ENCODE peak calls at places on chromosomes 6 and 20, in seven cellular contexts. A, C, Q, H, K, F and X are unnamed samples.

GRCh38 chr20:33518071-33518470 is 28.2 kb downstream of the CBFA2T2 start:
- DNase-seq in A (no peak), C (no peak), Q (no peak), H (no peak), K (no peak), F (peak), X (no peak)

GRCh38 chr6:51626391-51626790 is 461.0 kb downstream of the PKHD1 start:
- DNase-seq in A (no peak), C (no peak), Q (no peak), H (no peak), K (no peak), F (no peak), X (no peak)

GRCh38 chr6:53361549-53362031 is 12.8 kb upstream of the ELOVL5 start:
- DNase-seq in A (no peak), C (peak), Q (no peak), H (no peak), K (no peak), F (peak), X (no peak)

GRCh38 chr20:46151936-46152335 is 33.8 kb downstream of the CD40 start:
- DNase-seq in A (peak), C (no peak), Q (no peak), H (peak), K (no peak), F (no peak), X (no peak)

GRCh38 chr6:110664933-110665332 is 150.3 kb downstream of the CDK19 start:
- DNase-seq in A (no peak), C (no peak), Q (no peak), H (no peak), K (no peak), F (no peak), X (no peak)

GRCh38 chr6:80132942-80133517 is 26.6 kb downstream of the BCKDHB start:
- DNase-seq in A (peak), C (no peak), Q (peak), H (no peak), K (peak), F (peak), X (peak)

GRCh38 chr6:159044899-159045727 is at the start of gene TAGAP:
- DNase-seq in A (no peak), C (peak), Q (peak), H (peak), K (peak), F (no peak), X (peak)

GRCh38 chr20:10861619-10862018 is 187.8 kb upstream of the JAG1 start:
- DNase-seq in A (no peak), C (no peak), Q (peak), H (no peak), K (no peak), F (peak), X (peak)

GRCh38 chr20:62557999-62558408 is 82.2 kb upstream of the GATA5 start:
- DNase-seq in A (no peak), C (no peak), Q (no peak), H (no peak), K (no peak), F (no peak), X (no peak)

GRCh38 chr6:87731818-87732661 is 30.0 kb upstream of the AKIRIN2 start:
- DNase-seq in A (peak), C (peak), Q (peak), H (peak), K (peak), F (peak), X (peak)

GRCh38 chr6:123838612-123839279 is 35.1 kb downstream of the NKAIN2 start:
- DNase-seq in A (peak), C (no peak), Q (no peak), H (no peak), K (no peak), F (no peak), X (no peak)

GRCh38 chr6:36592221-36592655 is 1.9 kb upstream of the SRSF3 start:
- DNase-seq in A (no peak), C (no peak), Q (no peak), H (no peak), K (peak), F (no peak), X (peak)

GRCh38 chr6:122818866-122819265 is 29.8 kb downstream of the SMPDL3A start:
- DNase-seq in A (no peak), C (no peak), Q (no peak), H (no peak), K (no peak), F (no peak), X (no peak)

GRCh38 chr20:48739395-48740268 is 88.2 kb downstream of the PREX1 start:
- DNase-seq in A (no peak), C (no peak), Q (no peak), H (no peak), K (no peak), F (no peak), X (no peak)

GRCh38 chr20:24497851-24498250 is 28.4 kb downstream of the SYNDIG1 start:
- DNase-seq in A (no peak), C (no peak), Q (peak), H (no peak), K (peak), F (no peak), X (no peak)

GRCh38 chr20:44208770-44209169 is 1.8 kb downstream of the OSER1 start:
- DNase-seq in A (no peak), C (no peak), Q (no peak), H (no peak), K (no peak), F (no peak), X (no peak)

GRCh38 chr20:61977387-61977786 is 88.3 kb downstream of the TAF4 start:
- DNase-seq in A (no peak), C (no peak), Q (no peak), H (peak), K (peak), F (no peak), X (no peak)

GRCh38 chr6:148999921-149000589 is 253.2 kb downstream of the UST start:
- DNase-seq in A (no peak), C (peak), Q (peak), H (no peak), K (peak), F (peak), X (peak)

GRCh38 chr20:33532753-33533459 is 43.0 kb downstream of the CBFA2T2 start:
- DNase-seq in A (no peak), C (no peak), Q (no peak), H (no peak), K (no peak), F (no peak), X (no peak)

GRCh38 chr6:148608211-148608951 is 138.4 kb upstream of the UST start:
- DNase-seq in A (peak), C (no peak), Q (no peak), H (no peak), K (no peak), F (peak), X (no peak)

GRCh38 chr20:10282930-10283556 is 64.4 kb downstream of the SNAP25 start:
- DNase-seq in A (no peak), C (no peak), Q (no peak), H (no peak), K (no peak), F (no peak), X (no peak)

GRCh38 chr20:39885975-39886649 is 802.9 kb downstream of the MAFB start:
- DNase-seq in A (peak), C (no peak), Q (peak), H (no peak), K (peak), F (peak), X (peak)

GRCh38 chr6:1392813-1393640 is 3.7 kb downstream of the FOXF2 start:
- DNase-seq in A (peak), C (no peak), Q (peak), H (peak), K (no peak), F (no peak), X (no peak)

GRCh38 chr6:71468038-71468437 is 179.4 kb downstream of the OGFRL1 start:
- DNase-seq in A (no peak), C (no peak), Q (no peak), H (no peak), K (no peak), F (no peak), X (no peak)

GRCh38 chr6:71473908-71474307 is 185.3 kb downstream of the OGFRL1 start:
- DNase-seq in A (no peak), C (peak), Q (no peak), H (no peak), K (peak), F (peak), X (peak)

GRCh38 chr6:71476371-71476770 is 187.8 kb downstream of the OGFRL1 start:
- DNase-seq in A (no peak), C (no peak), Q (no peak), H (no peak), K (no peak), F (no peak), X (no peak)

GRCh38 chr6:71468841-71469750 is 180.5 kb downstream of the OGFRL1 start:
- DNase-seq in A (no peak), C (peak), Q (no peak), H (no peak), K (no peak), F (no peak), X (no peak)

GRCh38 chr6:71471718-71472117 is 183.1 kb downstream of the OGFRL1 start:
- DNase-seq in A (no peak), C (no peak), Q (no peak), H (no peak), K (no peak), F (no peak), X (no peak)
- H3K27ac ChIP-seq in A (no peak), C (no peak), Q (no peak), H (no peak), K (no peak), F (no peak), X (no peak)

GRCh38 chr6:22568854-22569253 is 512 bp upstream of the HDGFL1 start:
- DNase-seq in A (no peak), C (no peak), Q (no peak), H (no peak), K (no peak), F (no peak), X (no peak)

GRCh38 chr6:22575190-22575589 is 5.8 kb downstream of the HDGFL1 start:
- DNase-seq in A (no peak), C (no peak), Q (no peak), H (no peak), K (no peak), F (peak), X (no peak)

GRCh38 chr6:22569281-22570184 is at the start of gene HDGFL1:
- DNase-seq in A (peak), C (no peak), Q (no peak), H (peak), K (no peak), F (no peak), X (no peak)

GRCh38 chr6:22570185-22570551 is 802 bp downstream of the HDGFL1 start:
- DNase-seq in A (peak), C (no peak), Q (no peak), H (no peak), K (no peak), F (no peak), X (no peak)
- TF ChIP-seq POLR2AphosphoS5 in A (no peak), C (no peak), Q (no peak), H (no peak), K (no peak), F (no peak), X (no peak)

DNA sequence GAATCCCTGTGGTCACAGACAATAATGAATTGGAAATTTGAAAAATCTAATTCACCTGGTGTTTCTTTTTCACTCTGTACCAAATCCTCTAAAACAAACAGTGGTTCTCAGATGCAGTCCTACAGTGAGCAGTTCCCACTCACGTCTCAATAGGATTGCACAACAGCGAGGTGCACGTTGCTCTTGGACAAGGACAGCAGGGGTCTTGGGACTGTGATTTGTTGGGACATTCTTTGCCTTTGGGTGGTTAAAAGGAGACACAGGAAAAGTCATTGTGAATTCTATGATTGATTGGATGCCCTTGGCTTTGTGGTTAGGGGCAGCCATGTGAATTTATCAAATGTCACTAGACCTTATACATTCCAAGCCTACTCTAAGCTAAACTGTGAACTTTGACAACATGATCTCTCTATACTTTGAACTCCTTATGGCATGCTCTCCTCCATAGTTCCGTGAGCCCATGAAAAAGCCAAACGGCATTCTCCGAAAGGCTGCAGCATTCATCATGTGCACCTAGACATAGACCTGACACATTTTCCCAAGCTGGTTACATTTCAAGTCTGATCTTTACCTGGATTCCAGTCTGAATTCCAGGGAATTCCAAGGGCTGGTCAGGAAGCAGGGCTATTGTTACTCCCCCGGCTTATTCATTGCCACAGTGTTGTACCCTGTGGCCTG is 647 bp downstream of the UNC93A start:
- DNase-seq in A (no peak), C (no peak), Q (no peak), H (peak), K (no peak), F (no peak), X (no peak)
- H3K27ac ChIP-seq in A (no peak), C (no peak), Q (no peak), H (no peak), K (no peak), F (no peak), X (no peak)

GRCh38 chr20:18497603-18498002 is 578 bp upstream of the RBBP9 start:
- DNase-seq in A (no peak), C (no peak), Q (no peak), H (no peak), K (no peak), F (no peak), X (no peak)

GRCh38 chr20:18496042-18496441 is 983 bp downstream of the RBBP9 start:
- DNase-seq in A (peak), C (no peak), Q (no peak), H (no peak), K (no peak), F (peak), X (no peak)

DNA sequence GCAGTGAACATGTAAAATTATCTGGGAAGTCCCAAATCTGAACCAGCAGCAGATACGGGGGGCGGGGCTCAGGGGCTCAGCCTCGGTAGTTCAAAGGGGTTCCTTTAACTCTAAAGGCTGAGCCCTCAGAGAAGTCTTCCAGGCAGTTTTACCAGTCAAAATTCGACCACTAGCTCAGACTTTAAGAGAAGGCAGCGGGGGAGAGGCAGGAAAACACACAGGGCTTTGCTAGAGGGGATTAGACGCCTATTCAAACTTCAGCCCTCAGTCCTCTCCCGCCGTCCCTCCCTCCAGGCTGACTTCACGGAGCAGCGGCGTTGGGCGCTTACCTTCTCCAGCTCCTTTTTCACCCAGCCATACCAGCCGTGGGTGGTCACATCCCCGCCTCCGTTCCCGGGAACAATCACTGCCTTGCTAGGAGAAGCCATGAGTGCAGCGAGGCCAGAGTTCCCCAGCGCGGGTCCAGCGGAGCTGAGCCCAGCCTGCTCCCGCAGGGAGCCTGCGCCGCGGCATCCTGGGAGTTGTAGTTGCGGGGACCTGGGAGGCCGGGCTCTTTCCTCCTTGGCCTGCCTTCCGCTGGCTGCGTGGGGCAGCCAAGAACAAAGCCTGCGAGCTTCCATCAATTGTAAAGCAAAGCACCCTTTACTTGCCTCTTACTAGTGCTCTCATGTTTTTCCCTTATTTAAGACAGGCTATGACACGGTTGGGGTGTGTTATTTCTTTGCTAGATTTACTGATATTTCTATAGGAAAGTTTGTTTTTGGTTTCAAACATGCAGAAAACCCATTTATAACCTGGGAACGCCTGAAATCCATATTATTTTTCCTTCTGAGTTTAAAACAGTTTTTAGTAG is at the start of gene RBBP9:
- DNase-seq in A (peak), C (peak), Q (peak), H (peak), K (peak), F (peak), X (peak)
- TF ChIP-seq POLR2AphosphoS5 in A (peak), C (peak), Q (peak), H (peak), K (peak), F (peak), X (peak)

DNA sequence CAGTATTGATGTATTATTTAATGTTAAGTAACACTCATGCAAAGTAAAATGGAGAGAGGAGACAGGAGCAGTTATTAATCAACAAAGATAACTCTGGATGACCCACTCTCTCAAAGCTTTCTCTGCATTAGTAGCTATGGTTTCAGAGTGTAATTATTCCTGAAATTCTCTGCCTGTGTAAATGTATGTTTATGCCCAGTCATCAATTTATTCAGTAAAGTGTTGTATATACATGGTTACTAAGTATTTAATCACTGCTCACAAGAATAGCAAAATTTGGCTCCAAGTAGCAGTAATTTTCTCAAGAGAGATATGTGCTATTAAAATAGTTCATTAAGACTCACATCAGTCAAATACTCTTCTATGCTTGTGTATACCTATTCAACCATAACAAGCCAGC is 54.1 kb upstream of the RAB32 start:
- DNase-seq in A (no peak), C (no peak), Q (no peak), H (no peak), K (no peak), F (no peak), X (no peak)
- H3K27ac ChIP-seq in A (no peak), C (no peak), Q (no peak), H (no peak), K (no peak), F (no peak), X (no peak)

DNA sequence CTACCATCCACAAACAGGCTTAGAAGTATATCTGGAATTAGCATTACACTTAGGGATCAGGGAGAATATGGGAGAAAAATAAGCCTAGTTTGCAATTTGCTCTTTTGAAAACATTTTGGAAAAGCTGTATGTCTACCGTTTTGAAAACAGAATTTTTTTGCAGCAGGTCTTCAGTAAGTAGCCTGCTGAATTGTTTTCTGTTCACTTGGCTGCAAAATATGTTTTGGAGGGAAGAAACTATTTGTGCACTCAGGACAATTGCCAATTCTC is 39.6 kb downstream of the ILRUN start:
- DNase-seq in A (no peak), C (no peak), Q (no peak), H (no peak), K (no peak), F (no peak), X (no peak)
- TF ChIP-seq POLR2AphosphoS5 in A (no peak), C (no peak), Q (no peak), H (no peak), K (no peak), F (no peak), X (no peak)

GRCh38 chr6:112881828-112882227 is 534.7 kb downstream of the RFPL4B start:
- DNase-seq in A (no peak), C (no peak), Q (no peak), H (no peak), K (no peak), F (no peak), X (no peak)
- H3K27ac ChIP-seq in A (no peak), C (no peak), Q (no peak), H (no peak), K (no peak), F (no peak), X (no peak)